ENCODE peak calls at places on chromosome 9, in four cellular contexts. B is Peyer's patch, A is right lobe of liver, D is GM12878. W is an unnamed sample. For H3K27me3 and H3K9me3, the result is how much of the 10 kb centered on the place peaks cover.

GRCh38 chr9:35538361-35539234 is 48.7 kb downstream of the RUSC2 start:
- DNase-seq in A (peak), D (no peak), B (no peak), W (no peak)

GRCh38 chr9:111516061-111516465 is 8.9 kb upstream of the ZNF483 start:
- DNase-seq in D (peak), A (no peak), B (no peak), W (no peak)

GRCh38 chr9:38278457-38278856 is 114.0 kb upstream of the ALDH1B1 start:
- DNase-seq in A (no peak), B (no peak), D (no peak), W (no peak)

GRCh38 chr9:629136-629535 is 212.4 kb upstream of the DMRT1 start:
- DNase-seq in A (no peak), D (no peak), B (no peak), W (no peak)

GRCh38 chr9:92406506-92406905 is 2.1 kb upstream of the OGN start:
- DNase-seq in D (peak), B (peak), A (no peak), W (peak)

GRCh38 chr9:121784706-121785426 is 133.4 kb downstream of the DAB2IP start:
- DNase-seq in D (no peak), B (no peak), A (no peak), W (no peak)

GRCh38 chr9:108994695-108995094 is 18.6 kb downstream of the CTNNAL1 start:
- DNase-seq in B (no peak), D (no peak), A (peak), W (no peak)

GRCh38 chr9:100419166-100419565 is 7.8 kb upstream of the MSANTD3 start:
- DNase-seq in A (no peak), B (no peak), D (no peak), W (no peak)

GRCh38 chr9:24051587-24051986 is 225.5 kb upstream of the ELAVL2 start:
- DNase-seq in A (no peak), D (no peak), B (no peak), W (no peak)

GRCh38 chr9:100425758-100426157 is 1.2 kb upstream of the MSANTD3 start:
- DNase-seq in A (no peak), B (no peak), D (no peak), W (no peak)

GRCh38 chr9:121478816-121479676 is 20.6 kb downstream of the GGTA1 start:
- DNase-seq in A (peak), B (no peak), D (no peak), W (no peak)

GRCh38 chr9:124973807-124974206 is 32.9 kb upstream of the GOLGA1 start:
- DNase-seq in D (no peak), B (no peak), A (no peak), W (no peak)

GRCh38 chr9:28926311-28926710 is 1353.0 kb upstream of the C9orf72 start:
- DNase-seq in D (no peak), A (no peak), B (no peak), W (no peak)

GRCh38 chr9:74330487-74331214 is 166.5 kb upstream of the RORB start:
- DNase-seq in B (no peak), A (no peak), D (no peak), W (no peak)

GRCh38 chr9:90810686-90811085 is 9.1 kb downstream of the SYK start:
- DNase-seq in A (no peak), B (no peak), D (no peak), W (no peak)

GRCh38 chr9:116342941-116343340 is 189.3 kb downstream of the PAPPA start:
- DNase-seq in B (no peak), A (no peak), D (no peak), W (no peak)

GRCh38 chr9:116336133-116336862 is 182.7 kb downstream of the PAPPA start:
- DNase-seq in D (no peak), B (no peak), A (no peak), W (no peak)

GRCh38 chr9:116342071-116342470 is 188.5 kb downstream of the PAPPA start:
- DNase-seq in D (no peak), B (no peak), A (no peak), W (no peak)

GRCh38 chr9:116337015-116337414 is 183.4 kb downstream of the PAPPA start:
- DNase-seq in B (no peak), D (no peak), A (no peak), W (no peak)

DNA sequence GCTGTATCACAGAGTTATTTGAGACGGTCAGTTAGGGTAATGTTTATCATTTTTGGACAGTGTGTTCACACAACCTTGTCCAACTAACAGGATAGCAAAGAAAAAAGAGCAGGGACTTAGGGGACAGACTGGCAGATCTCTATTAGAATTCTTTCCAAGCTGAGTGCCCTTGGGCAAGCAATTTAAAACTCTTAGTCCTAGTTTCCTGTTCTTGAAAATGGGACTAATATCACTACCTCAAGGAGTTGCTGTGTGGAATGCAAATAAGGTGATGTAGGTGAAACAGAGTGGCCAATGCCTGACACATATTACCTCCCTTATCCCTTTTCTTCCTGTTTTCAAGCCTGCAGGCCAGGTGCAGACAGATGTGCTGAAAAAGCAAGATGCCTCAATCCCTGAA is 186.7 kb downstream of the PAPPA start:
- DNase-seq in D (no peak), A (no peak), B (no peak), W (no peak)
- H3K27me3 ChIP-seq in D (under half), A (under half), B (under half), W (under half)

GRCh38 chr9:70111042-70111602 is 67.5 kb downstream of the MAMDC2 start:
- DNase-seq in D (no peak), B (peak), A (peak), W (peak)

GRCh38 chr9:70108181-70108580 is 64.5 kb downstream of the MAMDC2 start:
- DNase-seq in D (no peak), B (no peak), A (no peak), W (no peak)

GRCh38 chr9:70105142-70105541 is 61.5 kb downstream of the MAMDC2 start:
- DNase-seq in D (no peak), B (no peak), A (no peak), W (no peak)

GRCh38 chr9:70110194-70111041 is 66.8 kb downstream of the MAMDC2 start:
- DNase-seq in D (no peak), A (no peak), B (no peak), W (no peak)

DNA sequence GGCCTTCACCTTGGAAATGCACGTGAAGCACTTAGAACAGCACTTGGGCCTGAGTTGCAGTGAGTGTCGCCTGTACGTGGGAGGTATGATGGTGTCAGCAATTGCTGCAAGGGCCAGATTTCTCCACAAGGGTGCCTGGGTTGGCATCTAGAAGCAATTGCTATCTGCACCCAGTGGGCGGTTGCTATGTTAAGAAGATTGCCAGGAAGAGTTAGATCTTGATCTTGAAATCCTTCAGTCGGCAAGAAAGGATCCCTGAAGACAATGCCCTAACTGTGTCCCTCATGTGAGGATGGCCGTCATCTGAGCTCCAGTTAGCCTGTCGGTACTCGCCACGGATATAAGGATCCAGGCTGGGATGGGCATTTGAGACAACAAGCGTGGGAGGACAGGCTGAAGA is 62.9 kb downstream of the MAMDC2 start:
- DNase-seq in A (no peak), D (no peak), B (no peak), W (no peak)
- H3K27ac ChIP-seq in A (no peak), D (no peak), B (no peak), W (no peak)

GRCh38 chr9:12797037-12797436 is 22.2 kb downstream of the LURAP1L start:
- DNase-seq in A (no peak), B (no peak), D (no peak), W (no peak)
- H3K9me3 ChIP-seq in A (under half), B (under half), D (under half), W (under half)

DNA sequence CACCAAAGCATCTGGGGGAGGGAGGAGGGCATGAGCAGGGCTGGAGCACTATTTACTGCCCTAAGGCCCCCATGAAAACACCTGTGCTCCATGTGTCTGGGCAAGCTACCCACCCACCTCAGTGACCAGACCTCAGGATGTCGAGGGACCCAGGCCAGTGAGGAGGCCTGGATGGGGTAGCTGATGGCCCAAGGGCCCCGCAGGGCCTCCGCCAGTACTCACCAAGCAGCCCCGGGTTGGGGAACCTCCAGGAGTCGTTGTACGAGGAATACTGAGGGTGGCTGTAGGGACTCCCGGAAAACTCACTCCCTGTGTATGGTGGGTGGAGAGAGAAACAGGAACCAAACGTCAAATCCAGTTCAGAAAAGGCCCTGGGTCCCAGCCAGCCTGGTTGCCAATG is 187.4 kb downstream of the PAX5 start:
- DNase-seq in B (no peak), D (no peak), A (no peak), W (no peak)
- H3K27me3 ChIP-seq in B (under half), D (under half), A (under half), W (under half)

DNA sequence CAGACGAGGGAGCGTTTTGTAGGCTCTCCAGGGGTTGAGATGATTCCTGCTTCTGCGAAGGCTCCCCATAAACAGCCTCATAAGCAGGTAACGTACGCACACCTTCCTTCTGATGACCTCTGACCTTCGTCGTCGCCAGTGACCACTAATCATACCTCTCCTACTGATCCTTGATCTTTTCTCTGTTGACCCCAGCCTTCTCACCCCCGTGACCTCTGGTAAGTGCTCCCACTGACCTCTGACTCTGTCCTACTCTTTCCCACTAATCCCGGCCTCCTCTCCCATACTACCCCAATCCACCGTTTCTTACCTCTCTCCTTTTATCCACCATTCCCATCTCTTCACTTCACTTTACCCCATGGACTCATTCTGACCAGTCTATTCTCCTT is 356 bp downstream of the DNAI1 start:
- DNase-seq in D (no peak), B (no peak), A (peak), W (no peak)
- H3K27ac ChIP-seq in D (no peak), B (no peak), A (no peak), W (no peak)

W was measured in CD4-positive, alpha-beta T cell.